ENCODE peak calls at places on chromosomes 6 and 20, in four cellular contexts. V is hepatocyte; L is upper lobe of left lung; Y is CD8-positive, alpha-beta T cell. G is an unnamed sample.

GRCh38 chr6:139569561-139569960 is 195.1 kb upstream of the CITED2 start:
- DNase-seq in V (no peak), L (no peak), Y (no peak), G (no peak)

GRCh38 chr6:27091661-27092315 is 155.7 kb upstream of the PRSS16 start:
- DNase-seq in V (peak; percentile 64), L (peak; percentile 47), Y (no peak), G (peak; percentile 70)

GRCh38 chr6:158789115-158789917 is 29.9 kb downstream of the EZR start:
- DNase-seq in V (no peak), L (no peak), Y (peak; percentile 53), G (no peak)

GRCh38 chr20:22438926-22439325 is 145.4 kb downstream of the FOXA2 start:
- DNase-seq in V (no peak), L (no peak), Y (no peak), G (no peak)

GRCh38 chr6:34638834-34639736 is 57.5 kb downstream of the ILRUN start:
- DNase-seq in V (peak; percentile 58), L (no peak), Y (no peak), G (no peak)

GRCh38 chr6:92779758-92780157 is 639.6 kb downstream of the EPHA7 start:
- DNase-seq in V (peak; percentile 73), L (no peak), Y (no peak), G (peak; percentile 46)

GRCh38 chr6:55182016-55182650 is 7.8 kb downstream of the HCRTR2 start:
- DNase-seq in V (no peak), L (no peak), Y (no peak), G (no peak)

GRCh38 chr6:51108563-51109234 is 290.0 kb downstream of the TFAP2B start:
- DNase-seq in V (no peak), L (no peak), Y (no peak), G (no peak)

GRCh38 chr20:20017852-20018245 is 687 bp downstream of the NAA20 start:
- DNase-seq in V (no peak), L (no peak), Y (no peak), G (no peak)

GRCh38 chr6:170032706-170033309 is 258.1 kb downstream of the DLL1 start:
- DNase-seq in V (no peak), L (no peak), Y (no peak), G (no peak)

GRCh38 chr20:49729780-49730179 is 16.1 kb upstream of the B4GALT5 start:
- DNase-seq in V (no peak), L (no peak), Y (no peak), G (no peak)

GRCh38 chr6:24064106-24064505 is 61.9 kb upstream of the NRSN1 start:
- DNase-seq in V (peak; percentile 41), L (no peak), Y (no peak), G (no peak)
- TF ChIP-seq CTCF in V (peak; percentile 65), L (no peak), Y (no peak), G (peak; percentile 73)

GRCh38 chr20:46751856-46752255 is 42.4 kb downstream of the SLC2A10 start:
- DNase-seq in V (no peak), L (no peak), Y (no peak), G (peak; percentile 8)

GRCh38 chr20:46749164-46749563 is 39.7 kb downstream of the SLC2A10 start:
- DNase-seq in V (no peak), L (no peak), Y (no peak), G (no peak)

GRCh38 chr20:46756419-46756818 is 47.0 kb downstream of the SLC2A10 start:
- DNase-seq in V (no peak), L (no peak), Y (no peak), G (no peak)

GRCh38 chr20:46755483-46756417 is 46.3 kb downstream of the SLC2A10 start:
- DNase-seq in V (no peak), L (no peak), Y (no peak), G (no peak)

GRCh38 chr20:46752639-46753235 is 43.3 kb downstream of the SLC2A10 start:
- DNase-seq in V (peak; percentile 85), L (no peak), Y (peak; percentile 15), G (peak; percentile 25)
- TF ChIP-seq CTCF in V (peak; percentile 82), L (peak; percentile 24), Y (peak; percentile 76), G (peak; percentile 76)

GRCh38 chr20:4244700-4245485 is 229.5 kb upstream of the RNF24 start:
- DNase-seq in V (peak; percentile 87), L (no peak), Y (no peak), G (no peak)
- TF ChIP-seq CTCF in V (no peak), L (no peak), Y (no peak), G (no peak)

GRCh38 chr6:13451181-13451700 is 36.2 kb downstream of the GFOD1 start:
- DNase-seq in V (no peak), L (peak; percentile 43), Y (no peak), G (no peak)

GRCh38 chr6:13450628-13451027 is 36.8 kb downstream of the GFOD1 start:
- DNase-seq in V (no peak), L (no peak), Y (no peak), G (no peak)

GRCh38 chr6:13453771-13454251 is 33.6 kb downstream of the GFOD1 start:
- DNase-seq in V (no peak), L (no peak), Y (no peak), G (peak; percentile 23)

GRCh38 chr6:13453172-13453552 is 34.2 kb downstream of the GFOD1 start:
- DNase-seq in V (no peak), L (no peak), Y (no peak), G (no peak)

GRCh38 chr6:13452346-13453171 is 34.8 kb downstream of the GFOD1 start:
- DNase-seq in V (peak; percentile 43), L (no peak), Y (no peak), G (no peak)
- TF ChIP-seq CTCF in V (no peak), L (no peak), Y (no peak), G (no peak)

GRCh38 chr6:155614606-155615005 is 159.0 kb upstream of the NOX3 start:
- DNase-seq in V (no peak), L (no peak), Y (no peak), G (no peak)
- TF ChIP-seq CTCF in V (no peak), L (no peak), Y (no peak), G (no peak)

DNA sequence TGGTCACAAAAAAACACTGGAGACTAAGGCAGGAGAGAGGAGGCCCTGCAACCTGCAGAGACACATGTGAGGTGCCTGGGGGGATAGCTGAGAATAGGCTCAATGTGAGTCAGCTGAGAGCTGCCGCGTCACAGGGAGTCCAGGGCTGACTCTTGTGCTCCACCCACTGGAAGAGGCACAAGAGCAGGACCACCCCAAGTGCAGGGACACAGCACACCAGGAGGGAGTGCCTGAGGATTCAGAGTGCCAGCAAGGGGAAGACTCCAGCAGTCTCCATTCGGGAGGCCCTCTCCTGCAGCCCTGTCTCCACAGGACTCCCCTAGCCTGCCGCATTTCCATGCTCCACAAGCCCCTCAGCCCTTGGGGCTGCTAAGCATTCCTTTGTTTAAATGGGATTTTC is 105.5 kb downstream of the HUS1B start:
- DNase-seq in V (peak; percentile 49), L (no peak), Y (no peak), G (no peak)
- TF ChIP-seq CTCF in V (peak; percentile 16), L (no peak), Y (no peak), G (no peak)

GRCh38 chr6:24991748-24992467 is 56.1 kb upstream of the RIPOR2 start:
- DNase-seq in V (peak; percentile 70), L (no peak), Y (peak; percentile 58), G (peak; percentile 53)

GRCh38 chr6:24996145-24996836 is 60.5 kb upstream of the RIPOR2 start:
- DNase-seq in V (no peak), L (no peak), Y (no peak), G (no peak)

GRCh38 chr6:24997186-24997585 is 61.4 kb upstream of the RIPOR2 start:
- DNase-seq in V (no peak), L (no peak), Y (no peak), G (no peak)

GRCh38 chr6:24995270-24995669 is 59.5 kb upstream of the RIPOR2 start:
- DNase-seq in V (no peak), L (no peak), Y (no peak), G (no peak)

GRCh38 chr6:24994812-24995211 is 59.1 kb upstream of the RIPOR2 start:
- DNase-seq in V (no peak), L (no peak), Y (no peak), G (no peak)
- TF ChIP-seq CTCF in V (no peak), L (no peak), Y (no peak), G (no peak)

G was measured in LNCaP clone FGC.